ENCODE peak calls at places on chromosomes 2 and 18, in six cellular contexts. T is fibroblast of lung, V is AG04450, X is psoas muscle, Q is PC-9, W is heart left ventricle. P is an unnamed sample.

GRCh38 chr2:240402566-240403295 is 32.7 kb upstream of the GPC1 start:
- DNase-seq in V (no peak), Q (no peak), W (no peak), T (no peak), X (no peak), P (no peak)

GRCh38 chr2:71608441-71608840 is 155.1 kb downstream of the DYSF start:
- DNase-seq in X (peak; percentile 1), V (no peak), Q (no peak), T (no peak), W (peak; percentile 21), P (no peak)

GRCh38 chr2:37982147-37982582 is 57.1 kb downstream of the RMDN2 start:
- DNase-seq in V (no peak), T (peak; percentile 50), X (peak; percentile 76), Q (peak; percentile 61), W (no peak), P (peak; percentile 24)

GRCh38 chr2:159071190-159071915 is 102.9 kb downstream of the TANC1 start:
- DNase-seq in X (no peak), V (no peak), Q (no peak), W (no peak), T (peak; percentile 87), P (no peak)

GRCh38 chr18:29651121-29651675 is 1391.3 kb downstream of the DSC3 start:
- DNase-seq in W (no peak), V (no peak), Q (no peak), T (peak; percentile 72), X (no peak), P (no peak)

GRCh38 chr18:25449046-25449445 is 97.1 kb upstream of the ZNF521 start:
- DNase-seq in Q (no peak), T (no peak), W (no peak), X (no peak), V (no peak), P (no peak)

GRCh38 chr2:201130524-201131186 is 14.7 kb downstream of the CFLAR start:
- DNase-seq in X (no peak), Q (no peak), W (no peak), V (peak; percentile 48), T (peak; percentile 94), P (no peak)

GRCh38 chr2:73162856-73163521 is 39.4 kb upstream of the NOTO start:
- DNase-seq in Q (no peak), X (no peak), V (no peak), T (no peak), W (no peak), P (no peak)

GRCh38 chr2:138510319-138510718 is 8.7 kb downstream of the SPOPL start:
- DNase-seq in Q (no peak), V (no peak), W (no peak), T (no peak), X (no peak), P (no peak)

GRCh38 chr2:128416781-128417180 is 98.1 kb upstream of the HS6ST1 start:
- DNase-seq in V (no peak), X (no peak), W (no peak), T (no peak), Q (no peak), P (no peak)

GRCh38 chr18:76679877-76680276 is 142.5 kb upstream of the ZNF236 start:
- DNase-seq in Q (no peak), V (no peak), X (no peak), T (no peak), W (no peak), P (no peak)

GRCh38 chr2:189350515-189351209 is 90.6 kb upstream of the WDR75 start:
- DNase-seq in V (peak; percentile 60), Q (no peak), W (no peak), X (no peak), T (peak; percentile 99), P (no peak)

GRCh38 chr2:140597836-140598235 is 1533.0 kb downstream of the LRP1B start:
- DNase-seq in Q (no peak), V (no peak), T (no peak), X (no peak), W (no peak), P (no peak)

GRCh38 chr18:32301976-32302743 is 112.3 kb downstream of the MEP1B start:
- DNase-seq in Q (peak; percentile 24), T (peak; percentile 94), W (no peak), V (peak; percentile 58), X (no peak), P (no peak)

GRCh38 chr2:62464608-62465007 is 41.4 kb downstream of the TMEM17 start:
- DNase-seq in X (no peak), V (no peak), W (no peak), T (peak; percentile 54), Q (no peak), P (no peak)

GRCh38 chr2:190572251-190572650 is 37.7 kb upstream of the NEMP2 start:
- DNase-seq in V (no peak), T (peak; percentile 12), Q (no peak), W (no peak), X (no peak), P (no peak)

GRCh38 chr18:62447652-62448051 is 75.2 kb upstream of the ZCCHC2 start:
- DNase-seq in W (no peak), X (no peak), Q (no peak), V (no peak), T (no peak), P (no peak)

GRCh38 chr2:38233231-38233983 is 143.7 kb downstream of the ATL2 start:
- DNase-seq in V (no peak), Q (no peak), T (peak; percentile 83), X (no peak), W (no peak), P (no peak)

GRCh38 chr2:31382452-31383120 is 32.0 kb downstream of the XDH start:
- DNase-seq in W (no peak), Q (no peak), X (no peak), T (peak; percentile 64), V (peak; percentile 21), P (no peak)

GRCh38 chr2:3418766-3419165 is 39.3 kb downstream of the TRAPPC12 start:
- DNase-seq in W (peak; percentile 62), V (no peak), T (no peak), Q (no peak), X (no peak), P (no peak)

GRCh38 chr2:64609229-64609994 is 44.3 kb downstream of the SERTAD2 start:
- DNase-seq in Q (peak; percentile 74), W (peak; percentile 86), T (peak; percentile 39), X (peak; percentile 66), V (no peak), P (no peak)

GRCh38 chr2:81714817-81715216 is 1410.3 kb upstream of the LRRTM1 start:
- DNase-seq in T (peak; percentile 11), W (no peak), V (no peak), Q (no peak), X (no peak), P (no peak)

GRCh38 chr18:28189400-28190239 is 12.7 kb upstream of the CDH2 start:
- DNase-seq in V (peak; percentile 56), T (peak; percentile 75), Q (no peak), X (no peak), W (no peak), P (peak; percentile 33)

GRCh38 chr2:57621984-57622383 is 424.6 kb upstream of the VRK2 start:
- DNase-seq in W (no peak), X (no peak), Q (no peak), V (no peak), T (no peak), P (no peak)
- H3K4me3 ChIP-seq in W (no peak overlapping the region), X (no peak overlapping the region), Q (no peak overlapping the region), V (no peak overlapping the region), T (no peak overlapping the region), P (no peak overlapping the region)

DNA sequence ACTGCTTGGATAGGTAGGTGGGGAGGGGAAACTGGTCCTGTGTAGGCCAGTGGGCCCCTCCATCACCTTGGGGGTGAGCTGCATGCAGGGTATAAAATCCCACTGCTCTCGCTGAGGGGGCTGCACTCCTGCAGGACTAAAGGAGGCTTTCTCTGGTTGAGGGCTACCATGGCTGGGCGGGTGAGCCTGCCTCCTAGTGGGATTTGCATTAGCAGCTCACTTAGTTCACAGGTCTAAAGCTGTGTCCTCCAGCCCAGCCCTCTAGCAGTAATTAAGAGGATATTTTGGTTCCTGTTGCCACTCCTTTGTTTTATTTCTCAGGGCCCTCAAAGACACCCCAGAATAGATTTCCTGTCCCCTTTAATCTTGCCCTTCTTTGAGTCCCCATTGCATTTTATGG is 24.6 kb downstream of the TMEM127 start:
- DNase-seq in Q (no peak), W (no peak), T (no peak), X (no peak), V (no peak), P (no peak)
- TF ChIP-seq CTCF in Q (no peak), W (no peak), T (no peak), X (no peak), V (no peak), P (peak; percentile 26)

GRCh38 chr18:74820160-74820780 is 222.6 kb downstream of the ZNF407 start:
- DNase-seq in X (no peak), Q (no peak), T (no peak), W (no peak), V (no peak), P (no peak)
- H3K4me3 ChIP-seq in X (no peak overlapping the region), Q (no peak overlapping the region), T (no peak overlapping the region), W (no peak overlapping the region), V (no peak overlapping the region), P (no peak overlapping the region)

GRCh38 chr18:23237524-23238151 is 102.4 kb downstream of the CABLES1 start:
- DNase-seq in V (no peak), Q (no peak), T (peak; percentile 73), W (peak; percentile 79), X (peak; percentile 51), P (peak; percentile 68)
- TF ChIP-seq CTCF in V (peak; percentile 31), Q (no peak), T (peak; percentile 37), W (peak; percentile 24), X (no peak), P (peak; percentile 53)

GRCh38 chr2:219300022-219300421 is 9.2 kb downstream of the PTPRN start:
- DNase-seq in X (no peak), W (no peak), Q (no peak), T (no peak), V (no peak), P (no peak)

GRCh38 chr2:219297766-219298456 is 11.3 kb downstream of the PTPRN start:
- DNase-seq in V (no peak), T (no peak), X (no peak), Q (no peak), W (no peak), P (no peak)

GRCh38 chr2:219296631-219297391 is 12.4 kb downstream of the PTPRN start:
- DNase-seq in X (no peak), V (no peak), W (no peak), T (no peak), Q (no peak), P (no peak)

GRCh38 chr2:219299372-219299760 is 9.8 kb downstream of the PTPRN start:
- DNase-seq in W (no peak), T (no peak), Q (no peak), X (no peak), V (no peak), P (no peak)

GRCh38 chr2:219298759-219299371 is 10.3 kb downstream of the PTPRN start:
- DNase-seq in X (peak; percentile 82), Q (peak; percentile 89), V (peak; percentile 47), T (peak; percentile 48), W (peak; percentile 91), P (no peak)
- H3K4me3 ChIP-seq in X (no peak overlapping the region), Q (no peak overlapping the region), V (no peak overlapping the region), T (no peak overlapping the region), W (no peak overlapping the region), P (no peak overlapping the region)

GRCh38 chr18:5890606-5891360 is 4.5 kb downstream of the TMEM200C start:
- DNase-seq in V (no peak), W (peak; percentile 68), T (peak; percentile 51), X (peak; percentile 46), Q (no peak), P (no peak)
- TF ChIP-seq CTCF in V (peak; percentile 30), W (peak; percentile 80), T (no peak), X (peak; percentile 62), Q (no peak), P (peak; percentile 73)

P was measured in GM12864.